ENCODE peak calls at places on chromosomes 3 and 15, in nine cellular contexts. D is type B pancreatic cell; Y is aorta; P is GM20000; V is renal cortical epithelial cell; B is endothelial cell; N is activated naive CD4-positive, alpha-beta T cell treated with anti-CD3 and anti-CD28 coated beads for 36 hours; H is ovary; J is testis. Z is an unnamed sample.

GRCh38 chr15:101479851-101480612 is 9.5 kb downstream of the PCSK6 start:
- DNase-seq in Y (no peak), N (no peak), B (no peak), J (peak; percentile 20), P (no peak), V (no peak), D (no peak), H (no peak), Z (no peak)

GRCh38 chr15:69656271-69657030 is 203.8 kb downstream of the RPLP1 start:
- DNase-seq in D (peak; percentile 13), P (no peak), N (no peak), B (no peak), H (no peak), J (no peak), V (no peak), Y (no peak), Z (no peak)

GRCh38 chr3:132522353-132522752 is 74.7 kb upstream of the ACKR4 start:
- DNase-seq in N (peak; percentile 7), B (no peak), Y (no peak), J (no peak), H (no peak), P (peak; percentile 20), V (no peak), D (no peak), Z (no peak)

GRCh38 chr15:51750942-51751686 is at the start of gene TMOD2:
- DNase-seq in J (peak; percentile 55), Y (peak; percentile 51), H (peak; percentile 63), V (no peak), D (no peak), N (peak; percentile 53), P (peak; percentile 82), B (peak; percentile 55), Z (peak; percentile 66)

GRCh38 chr3:146813496-146813895 is 208.3 kb upstream of the PLSCR5 start:
- DNase-seq in B (no peak), V (no peak), N (no peak), P (no peak), D (no peak), Y (no peak), H (no peak), J (no peak), Z (no peak)

GRCh38 chr15:71752604-71753289 is 57.6 kb upstream of the NR2E3 start:
- DNase-seq in J (peak; percentile 60), P (peak; percentile 54), D (no peak), H (no peak), B (peak; percentile 44), Y (peak; percentile 75), N (peak; percentile 22), V (peak; percentile 97), Z (peak; percentile 53)

GRCh38 chr3:104503022-104503421 is 863.7 kb upstream of the ALCAM start:
- DNase-seq in B (no peak), P (no peak), Y (no peak), J (no peak), N (no peak), V (no peak), D (no peak), H (no peak), Z (no peak)

GRCh38 chr3:52507359-52507758 is 12.2 kb downstream of the STAB1 start:
- DNase-seq in D (no peak), Y (no peak), V (peak; percentile 77), J (no peak), H (no peak), B (no peak), N (no peak), P (no peak), Z (peak; percentile 16)

GRCh38 chr3:65200312-65200711 is 512.5 kb upstream of the ADAMTS9 start:
- DNase-seq in V (no peak), Y (no peak), P (no peak), D (no peak), B (no peak), N (no peak), H (no peak), J (no peak), Z (no peak)

GRCh38 chr3:117695321-117695720 is 985.7 kb downstream of the TUSC7 start:
- DNase-seq in V (peak; percentile 3), D (no peak), Y (no peak), J (no peak), P (no peak), B (no peak), H (no peak), N (no peak), Z (no peak)

GRCh38 chr15:51382787-51383186 is 41.3 kb downstream of the GLDN start:
- DNase-seq in B (peak; percentile 60), N (peak; percentile 7), H (no peak), V (peak; percentile 22), Y (no peak), D (no peak), J (peak; percentile 65), P (peak; percentile 45), Z (peak; percentile 36)

GRCh38 chr3:10568549-10568948 is 63.2 kb upstream of the ATP2B2 start:
- DNase-seq in B (no peak), J (no peak), D (no peak), Y (no peak), P (no peak), H (no peak), N (no peak), V (no peak), Z (no peak)

GRCh38 chr3:42052132-42052866 is 38.9 kb upstream of the TRAK1 start:
- DNase-seq in D (no peak), V (no peak), J (no peak), Y (no peak), H (no peak), B (no peak), N (no peak), P (peak; percentile 24), Z (no peak)

GRCh38 chr3:126971891-126972351 is 11.0 kb upstream of the PLXNA1 start:
- DNase-seq in P (no peak), Y (peak; percentile 95), D (no peak), J (peak; percentile 88), B (no peak), N (no peak), V (peak; percentile 86), H (peak; percentile 57), Z (no peak)

GRCh38 chr15:45087513-45087912 is 26.5 kb downstream of the DUOX2 start:
- DNase-seq in B (no peak), Y (no peak), J (no peak), H (no peak), V (no peak), P (no peak), N (no peak), D (no peak), Z (no peak)

GRCh38 chr3:29936054-29936453 is 655.2 kb downstream of the RBMS3 start:
- DNase-seq in V (no peak), B (no peak), D (no peak), P (no peak), J (no peak), Y (no peak), H (no peak), N (peak; percentile 5), Z (no peak)

GRCh38 chr15:100565591-100565990 is 36.4 kb downstream of the LINS1 start:
- DNase-seq in D (no peak), B (no peak), Y (no peak), H (no peak), V (no peak), P (no peak), J (no peak), N (no peak), Z (peak; percentile 64)

GRCh38 chr3:68876112-68876713 is 56.1 kb downstream of the TAFA4 start:
- DNase-seq in V (peak; percentile 69), N (peak; percentile 51), D (no peak), H (no peak), J (peak; percentile 53), Y (no peak), P (peak; percentile 32), B (peak; percentile 36), Z (peak; percentile 46)

GRCh38 chr3:169661567-169662214 is 1.8 kb downstream of the MECOM start:
- DNase-seq in P (peak; percentile 59), D (no peak), J (no peak), B (peak; percentile 51), H (peak; percentile 40), V (peak; percentile 9), N (no peak), Y (peak; percentile 72), Z (peak; percentile 46)

GRCh38 chr3:193788189-193788946 is 195.4 kb downstream of the OPA1 start:
- DNase-seq in V (peak; percentile 52), Y (peak; percentile 59), D (no peak), H (peak; percentile 63), P (peak; percentile 79), J (peak; percentile 68), B (peak; percentile 61), N (peak; percentile 49), Z (no peak)

GRCh38 chr15:85108136-85108535 is 126.5 kb downstream of the PDE8A start:
- DNase-seq in H (no peak), Y (no peak), V (no peak), N (no peak), D (no peak), J (no peak), B (no peak), P (no peak), Z (no peak)

GRCh38 chr3:160676547-160677303 is at the start of gene ARL14:
- DNase-seq in V (peak; percentile 96), B (no peak), J (no peak), Y (no peak), N (no peak), P (no peak), D (no peak), H (no peak), Z (peak; percentile 95)

GRCh38 chr3:69108813-69109212 is 13.6 kb downstream of the LMOD3 start:
- DNase-seq in N (no peak), P (no peak), H (no peak), Y (no peak), J (no peak), D (no peak), B (no peak), V (no peak), Z (no peak)

GRCh38 chr3:14378415-14378814 is 24.0 kb upstream of the SLC6A6 start:
- DNase-seq in B (no peak), N (peak; percentile 15), D (no peak), Y (no peak), V (no peak), H (no peak), J (no peak), P (no peak), Z (no peak)

GRCh38 chr3:138578961-138579574 is 15.0 kb downstream of the CEP70 start:
- DNase-seq in H (no peak), Y (no peak), N (no peak), D (no peak), P (no peak), J (no peak), B (no peak), V (no peak), Z (no peak)

GRCh38 chr3:184562146-184562861 is 719 bp downstream of the EPHB3 start:
- DNase-seq in B (peak; percentile 43), J (no peak), V (no peak), P (no peak), N (no peak), H (peak; percentile 65), D (no peak), Y (peak; percentile 55), Z (no peak)

GRCh38 chr15:65339436-65339835 is 35.0 kb downstream of the RNU5B-1 start:
- DNase-seq in N (no peak), B (no peak), V (no peak), P (no peak), H (no peak), Y (no peak), D (no peak), J (no peak), Z (no peak)

GRCh38 chr15:75662823-75663519 is 15.3 kb downstream of the SNX33 start:
- DNase-seq in B (no peak), N (no peak), H (no peak), P (no peak), V (no peak), Y (no peak), D (no peak), J (no peak), Z (no peak)

GRCh38 chr15:83092309-83092976 is 15.0 kb upstream of the TM6SF1 start:
- DNase-seq in H (no peak), Y (peak; percentile 70), D (no peak), J (peak; percentile 50), N (peak; percentile 39), B (peak; percentile 58), P (peak; percentile 65), V (no peak), Z (peak; percentile 27)

GRCh38 chr15:56934269-56934668 is 15.8 kb downstream of the TCF12 start:
- DNase-seq in J (no peak), N (peak; percentile 22), B (no peak), P (no peak), Y (no peak), H (no peak), D (no peak), V (peak; percentile 42), Z (no peak)

GRCh38 chr3:180267202-180267843 is 230.6 kb upstream of the PEX5L start:
- DNase-seq in J (no peak), B (no peak), P (peak; percentile 26), Y (no peak), N (no peak), V (no peak), D (no peak), H (no peak), Z (peak; percentile 15)